ENCODE peak calls at places on chromosomes 4 and X, in eight cellular contexts. One of them, this sample, is unnamed.

GRCh38 chrX:19514791-19515614 is at the start of gene MAP3K15:
- DNase-seq in HCT116: no peak
- DNase-seq in GM12878: no peak
- DNase-seq in spleen: peak
- DNase-seq in GM12891: peak
- DNase-seq in stomach: peak
- DNase-seq in upper lobe of left lung: peak
- DNase-seq in transverse colon: peak
- DNase-seq in this sample: peak

GRCh38 chrX:100072286-100072685 is 337.8 kb downstream of the PCDH19 start:
- DNase-seq in HCT116: no peak
- DNase-seq in GM12878: no peak
- DNase-seq in spleen: no peak
- DNase-seq in GM12891: no peak
- DNase-seq in stomach: no peak
- DNase-seq in upper lobe of left lung: no peak
- DNase-seq in transverse colon: no peak
- DNase-seq in this sample: no peak

GRCh38 chrX:107871136-107871535 is 45.5 kb downstream of the MID2 start:
- DNase-seq in HCT116: no peak
- DNase-seq in GM12878: no peak
- DNase-seq in spleen: no peak
- DNase-seq in GM12891: no peak
- DNase-seq in stomach: no peak
- DNase-seq in upper lobe of left lung: no peak
- DNase-seq in transverse colon: no peak
- DNase-seq in this sample: no peak

GRCh38 chr4:141587897-141588296 is 48.5 kb upstream of the IL15 start:
- DNase-seq in HCT116: no peak
- DNase-seq in GM12878: no peak
- DNase-seq in spleen: no peak
- DNase-seq in GM12891: no peak
- DNase-seq in stomach: no peak
- DNase-seq in upper lobe of left lung: no peak
- DNase-seq in transverse colon: no peak
- DNase-seq in this sample: no peak

GRCh38 chr4:27009539-27009938 is 148.9 kb downstream of the STIM2 start:
- DNase-seq in HCT116: no peak
- DNase-seq in GM12878: no peak
- DNase-seq in spleen: no peak
- DNase-seq in GM12891: no peak
- DNase-seq in stomach: no peak
- DNase-seq in upper lobe of left lung: no peak
- DNase-seq in transverse colon: no peak
- DNase-seq in this sample: no peak

GRCh38 chrX:19725545-19726102 is 161.8 kb downstream of the SH3KBP1 start:
- DNase-seq in HCT116: no peak
- DNase-seq in GM12878: no peak
- DNase-seq in spleen: no peak
- DNase-seq in GM12891: no peak
- DNase-seq in stomach: no peak
- DNase-seq in upper lobe of left lung: peak
- DNase-seq in transverse colon: no peak
- DNase-seq in this sample: no peak

GRCh38 chr4:88033309-88033708 is 25.9 kb downstream of the PKD2 start:
- DNase-seq in HCT116: peak
- DNase-seq in GM12878: no peak
- DNase-seq in spleen: no peak
- DNase-seq in GM12891: peak
- DNase-seq in stomach: peak
- DNase-seq in upper lobe of left lung: no peak
- DNase-seq in transverse colon: peak
- DNase-seq in this sample: no peak

GRCh38 chr4:61628727-61629126 is 428.6 kb downstream of the ADGRL3 start:
- DNase-seq in HCT116: no peak
- DNase-seq in GM12878: no peak
- DNase-seq in spleen: no peak
- DNase-seq in GM12891: no peak
- DNase-seq in stomach: no peak
- DNase-seq in upper lobe of left lung: no peak
- DNase-seq in transverse colon: no peak
- DNase-seq in this sample: no peak

GRCh38 chrX:131747173-131747572 is 203.3 kb downstream of the OR13H1 start:
- DNase-seq in HCT116: no peak
- DNase-seq in GM12878: peak
- DNase-seq in spleen: peak
- DNase-seq in GM12891: no peak
- DNase-seq in stomach: peak
- DNase-seq in upper lobe of left lung: peak
- DNase-seq in transverse colon: peak
- DNase-seq in this sample: no peak

GRCh38 chr4:23022032-23022431 is 329.3 kb downstream of the GBA3 start:
- DNase-seq in HCT116: no peak
- DNase-seq in GM12878: no peak
- DNase-seq in spleen: no peak
- DNase-seq in GM12891: no peak
- DNase-seq in stomach: no peak
- DNase-seq in upper lobe of left lung: no peak
- DNase-seq in transverse colon: no peak
- DNase-seq in this sample: no peak

GRCh38 chrX:24443943-24444342 is 21.1 kb upstream of the PDK3 start:
- DNase-seq in HCT116: no peak
- DNase-seq in GM12878: no peak
- DNase-seq in spleen: no peak
- DNase-seq in GM12891: no peak
- DNase-seq in stomach: no peak
- DNase-seq in upper lobe of left lung: no peak
- DNase-seq in transverse colon: no peak
- DNase-seq in this sample: no peak

GRCh38 chrX:63746278-63746677 is 38.7 kb downstream of the ARHGEF9 start:
- DNase-seq in HCT116: no peak
- DNase-seq in GM12878: no peak
- DNase-seq in spleen: no peak
- DNase-seq in GM12891: no peak
- DNase-seq in stomach: no peak
- DNase-seq in upper lobe of left lung: no peak
- DNase-seq in transverse colon: no peak
- DNase-seq in this sample: no peak

GRCh38 chrX:65658229-65658628 is 9.2 kb upstream of the MSN start:
- DNase-seq in HCT116: no peak
- DNase-seq in GM12878: no peak
- DNase-seq in spleen: no peak
- DNase-seq in GM12891: no peak
- DNase-seq in stomach: no peak
- DNase-seq in upper lobe of left lung: no peak
- DNase-seq in transverse colon: no peak
- DNase-seq in this sample: no peak

GRCh38 chr4:44351069-44351468 is 97.5 kb downstream of the KCTD8 start:
- DNase-seq in HCT116: no peak
- DNase-seq in GM12878: no peak
- DNase-seq in spleen: no peak
- DNase-seq in GM12891: no peak
- DNase-seq in stomach: no peak
- DNase-seq in upper lobe of left lung: no peak
- DNase-seq in transverse colon: no peak
- DNase-seq in this sample: no peak

GRCh38 chr4:94545296-94545695 is 93.6 kb downstream of the PDLIM5 start:
- DNase-seq in HCT116: no peak
- DNase-seq in GM12878: no peak
- DNase-seq in spleen: no peak
- DNase-seq in GM12891: no peak
- DNase-seq in stomach: no peak
- DNase-seq in upper lobe of left lung: no peak
- DNase-seq in transverse colon: no peak
- DNase-seq in this sample: no peak

GRCh38 chr4:38867478-38868054 is at the start of gene FAM114A1:
- DNase-seq in HCT116: no peak
- DNase-seq in GM12878: no peak
- DNase-seq in spleen: peak
- DNase-seq in GM12891: peak
- DNase-seq in stomach: peak
- DNase-seq in upper lobe of left lung: peak
- DNase-seq in transverse colon: peak
- DNase-seq in this sample: peak

GRCh38 chr4:123603165-123603564 is 206.6 kb downstream of the SPRY1 start:
- DNase-seq in HCT116: no peak
- DNase-seq in GM12878: no peak
- DNase-seq in spleen: no peak
- DNase-seq in GM12891: no peak
- DNase-seq in stomach: peak
- DNase-seq in upper lobe of left lung: peak
- DNase-seq in transverse colon: peak
- DNase-seq in this sample: no peak

GRCh38 chrX:15960237-15960636 is 105.6 kb upstream of the AP1S2 start:
- DNase-seq in HCT116: no peak
- DNase-seq in GM12878: no peak
- DNase-seq in spleen: no peak
- DNase-seq in GM12891: no peak
- DNase-seq in stomach: no peak
- DNase-seq in upper lobe of left lung: no peak
- DNase-seq in transverse colon: no peak
- DNase-seq in this sample: no peak

GRCh38 chrX:15963858-15964257 is 109.2 kb upstream of the AP1S2 start:
- DNase-seq in HCT116: no peak
- DNase-seq in GM12878: no peak
- DNase-seq in spleen: no peak
- DNase-seq in GM12891: no peak
- DNase-seq in stomach: no peak
- DNase-seq in upper lobe of left lung: no peak
- DNase-seq in transverse colon: no peak
- DNase-seq in this sample: no peak
- TF ChIP-seq POLR2A in HCT116: no peak
- TF ChIP-seq POLR2A in GM12878: no peak
- TF ChIP-seq POLR2A in spleen: no peak
- TF ChIP-seq POLR2A in GM12891: no peak
- TF ChIP-seq POLR2A in stomach: no peak
- TF ChIP-seq POLR2A in upper lobe of left lung: no peak
- TF ChIP-seq POLR2A in transverse colon: no peak
- TF ChIP-seq POLR2A in this sample: no peak

GRCh38 chrX:154399527-154400368 is 1.6 kb downstream of the RPL10 start:
- DNase-seq in HCT116: no peak
- DNase-seq in GM12878: no peak
- DNase-seq in spleen: no peak
- DNase-seq in GM12891: no peak
- DNase-seq in stomach: no peak
- DNase-seq in upper lobe of left lung: no peak
- DNase-seq in transverse colon: no peak
- DNase-seq in this sample: no peak

GRCh38 chrX:154403192-154403591 is 5.0 kb downstream of the RPL10 start:
- DNase-seq in HCT116: no peak
- DNase-seq in GM12878: no peak
- DNase-seq in spleen: no peak
- DNase-seq in GM12891: no peak
- DNase-seq in stomach: no peak
- DNase-seq in upper lobe of left lung: no peak
- DNase-seq in transverse colon: no peak
- DNase-seq in this sample: no peak

GRCh38 chrX:154401918-154402621 is 3.9 kb downstream of the RPL10 start:
- DNase-seq in HCT116: no peak
- DNase-seq in GM12878: no peak
- DNase-seq in spleen: no peak
- DNase-seq in GM12891: no peak
- DNase-seq in stomach: no peak
- DNase-seq in upper lobe of left lung: no peak
- DNase-seq in transverse colon: no peak
- DNase-seq in this sample: no peak

GRCh38 chrX:154402622-154403127 is 4.5 kb downstream of the RPL10 start:
- DNase-seq in HCT116: no peak
- DNase-seq in GM12878: no peak
- DNase-seq in spleen: no peak
- DNase-seq in GM12891: no peak
- DNase-seq in stomach: no peak
- DNase-seq in upper lobe of left lung: no peak
- DNase-seq in transverse colon: no peak
- DNase-seq in this sample: no peak

DNA sequence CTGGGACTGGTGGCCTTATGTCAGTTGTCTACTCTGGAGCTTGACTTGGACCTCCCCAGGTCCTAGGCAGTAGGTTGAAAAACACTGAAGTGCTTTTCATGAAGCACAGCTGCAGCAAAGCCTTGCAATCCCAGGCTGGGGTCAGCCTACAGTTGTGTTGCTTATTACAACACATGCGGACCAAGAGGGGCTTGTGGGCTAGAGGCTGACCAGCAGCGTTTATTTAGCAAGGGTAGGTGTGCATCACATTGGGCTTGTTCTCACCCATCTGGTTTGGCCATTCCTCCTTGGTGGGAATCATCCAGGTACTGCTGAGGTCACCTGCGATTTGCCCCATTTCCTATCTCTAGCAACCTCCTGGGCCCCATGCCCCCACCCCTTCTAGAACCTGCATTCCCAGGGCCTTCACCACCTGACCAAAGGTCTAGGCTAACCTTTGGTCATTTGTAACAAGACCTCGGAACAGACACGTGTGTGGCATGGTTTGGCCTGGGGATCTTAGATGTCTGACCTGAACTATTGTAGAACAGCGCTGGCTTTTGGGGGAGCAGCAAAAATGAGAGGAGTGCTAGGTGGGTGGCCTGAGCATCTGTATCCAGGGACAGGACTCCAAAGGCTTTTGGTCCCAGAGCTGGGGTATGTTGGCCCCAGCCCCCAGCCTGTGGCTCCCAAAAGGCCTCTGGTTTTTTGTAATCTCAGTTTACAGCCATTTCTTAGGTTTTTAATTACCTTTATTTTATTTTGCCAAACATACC is 3.0 kb downstream of the RPL10 start:
- DNase-seq in HCT116: no peak
- DNase-seq in GM12878: no peak
- DNase-seq in spleen: no peak
- DNase-seq in GM12891: no peak
- DNase-seq in stomach: no peak
- DNase-seq in upper lobe of left lung: no peak
- DNase-seq in transverse colon: no peak
- DNase-seq in this sample: no peak
- TF ChIP-seq POLR2AphosphoS5 in HCT116: peak
- TF ChIP-seq POLR2AphosphoS5 in GM12878: peak
- TF ChIP-seq POLR2AphosphoS5 in spleen: no peak
- TF ChIP-seq POLR2AphosphoS5 in GM12891: peak
- TF ChIP-seq POLR2AphosphoS5 in stomach: peak
- TF ChIP-seq POLR2AphosphoS5 in upper lobe of left lung: no peak
- TF ChIP-seq POLR2AphosphoS5 in transverse colon: peak
- TF ChIP-seq POLR2AphosphoS5 in this sample: peak

DNA sequence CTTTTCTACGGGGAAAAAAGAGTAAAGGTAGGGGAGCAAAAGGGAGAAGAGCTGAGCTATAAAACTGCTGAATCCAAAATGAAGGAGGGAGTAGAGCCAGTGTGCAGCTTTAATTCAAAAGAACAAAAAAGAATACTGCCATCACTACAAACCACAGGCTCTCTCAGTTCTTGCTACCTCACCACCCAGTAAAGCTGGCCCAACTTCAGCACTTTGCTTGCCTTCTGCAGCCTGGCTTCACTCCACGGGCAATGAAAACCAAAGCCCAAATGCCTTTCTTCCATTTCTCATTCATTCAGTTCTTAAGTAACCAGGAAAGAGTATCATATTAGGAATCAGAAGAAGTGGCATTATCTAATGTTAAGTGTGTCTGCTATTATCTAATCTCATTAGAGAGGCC is 376.8 kb downstream of the BCOR start:
- DNase-seq in HCT116: no peak
- DNase-seq in GM12878: no peak
- DNase-seq in spleen: no peak
- DNase-seq in GM12891: no peak
- DNase-seq in stomach: no peak
- DNase-seq in upper lobe of left lung: no peak
- DNase-seq in transverse colon: no peak
- DNase-seq in this sample: no peak
- TF ChIP-seq POLR2A in HCT116: no peak
- TF ChIP-seq POLR2A in GM12878: no peak
- TF ChIP-seq POLR2A in spleen: no peak
- TF ChIP-seq POLR2A in GM12891: no peak
- TF ChIP-seq POLR2A in stomach: no peak
- TF ChIP-seq POLR2A in upper lobe of left lung: no peak
- TF ChIP-seq POLR2A in transverse colon: no peak
- TF ChIP-seq POLR2A in this sample: no peak

GRCh38 chr4:118941149-118941548 is 52.5 kb downstream of the SYNPO2 start:
- DNase-seq in HCT116: no peak
- DNase-seq in GM12878: no peak
- DNase-seq in spleen: no peak
- DNase-seq in GM12891: no peak
- DNase-seq in stomach: no peak
- DNase-seq in upper lobe of left lung: no peak
- DNase-seq in transverse colon: peak
- DNase-seq in this sample: no peak
- TF ChIP-seq POLR2AphosphoS5 in HCT116: no peak
- TF ChIP-seq POLR2AphosphoS5 in GM12878: no peak
- TF ChIP-seq POLR2AphosphoS5 in spleen: no peak
- TF ChIP-seq POLR2AphosphoS5 in GM12891: no peak
- TF ChIP-seq POLR2AphosphoS5 in stomach: no peak
- TF ChIP-seq POLR2AphosphoS5 in upper lobe of left lung: no peak
- TF ChIP-seq POLR2AphosphoS5 in transverse colon: no peak
- TF ChIP-seq POLR2AphosphoS5 in this sample: no peak

This sample was measured in GM12892.